ENCODE peak calls at places on chromosomes 4 and X, in nine cellular contexts. A, W, C, K, D, I, Y, J and L are unnamed samples.
A peak's percentile ranks its signal among the peaks of the same experiment; 100 is the strongest.

GRCh38 chr4:20462426-20463175 is 210.9 kb downstream of the SLIT2 start:
- DNase-seq in C (no peak), J (no peak), I (no peak), D (peak; percentile 43), W (no peak), A (peak; percentile 49), K (no peak), Y (no peak), L (no peak)

GRCh38 chr4:142405021-142405991 is 440.8 kb downstream of the INPP4B start:
- DNase-seq in D (peak; percentile 76), W (peak; percentile 72), Y (no peak), A (peak; percentile 86), C (no peak), K (no peak), J (peak; percentile 38), I (peak; percentile 46), L (peak; percentile 40)

GRCh38 chr4:166195101-166195500 is 322.1 kb downstream of the TLL1 start:
- DNase-seq in Y (no peak), D (peak; percentile 64), C (no peak), K (no peak), A (no peak), J (no peak), W (no peak), I (no peak), L (no peak)

GRCh38 chrX:1598021-1598875 is 6.8 kb downstream of the AKAP17A start:
- DNase-seq in I (no peak), A (no peak), Y (no peak), W (no peak), K (no peak), C (peak; percentile 58), D (no peak), J (peak; percentile 22), L (no peak)

GRCh38 chr4:73661646-73662119 is 41.4 kb upstream of the RASSF6 start:
- DNase-seq in J (no peak), D (peak; percentile 100), I (no peak), A (peak; percentile 95), Y (no peak), C (no peak), W (no peak), K (no peak), L (peak; percentile 56)

GRCh38 chrX:8971116-8971515 is 62.8 kb downstream of the FAM9B start:
- DNase-seq in C (no peak), D (peak; percentile 15), I (no peak), J (no peak), A (peak; percentile 55), Y (no peak), K (peak; percentile 13), W (no peak), L (no peak)

GRCh38 chrX:40083979-40084359 is 13.8 kb downstream of the BCOR start:
- DNase-seq in K (no peak), J (no peak), W (no peak), A (no peak), D (no peak), Y (no peak), I (no peak), C (no peak), L (no peak)

GRCh38 chr4:51960486-51960885 is 59.7 kb downstream of the LRRC66 start:
- DNase-seq in J (no peak), D (no peak), A (no peak), K (no peak), Y (no peak), I (no peak), W (no peak), C (no peak), L (peak; percentile 69)

GRCh38 chr4:54217642-54218486 is 11.2 kb upstream of the PDGFRA start:
- DNase-seq in C (peak; percentile 70), J (peak; percentile 74), Y (no peak), A (peak; percentile 90), W (peak; percentile 94), I (peak; percentile 80), K (peak; percentile 71), D (peak; percentile 59), L (peak; percentile 95)

GRCh38 chr4:86493460-86493859 is 100.7 kb upstream of the PTPN13 start:
- DNase-seq in I (no peak), C (no peak), A (peak; percentile 62), J (no peak), D (peak; percentile 16), K (no peak), Y (no peak), W (no peak), L (no peak)

GRCh38 chrX:13387656-13388421 is 68.0 kb upstream of the ATXN3L start:
- DNase-seq in J (no peak), C (no peak), K (no peak), W (no peak), A (peak; percentile 75), Y (no peak), I (no peak), D (peak; percentile 76), L (peak; percentile 88)

GRCh38 chrX:25016938-25017598 is 1.3 kb upstream of the ARX start:
- DNase-seq in A (no peak), K (no peak), C (no peak), J (no peak), W (no peak), I (no peak), D (no peak), Y (no peak), L (no peak)

GRCh38 chr4:98519268-98519993 is 139.0 kb downstream of the TSPAN5 start:
- DNase-seq in I (no peak), D (peak; percentile 94), A (peak; percentile 63), C (no peak), W (no peak), Y (no peak), J (no peak), K (no peak), L (no peak)

GRCh38 chrX:100864967-100865366 is 9.2 kb downstream of the NOX1 start:
- DNase-seq in C (no peak), Y (no peak), A (peak; percentile 54), J (no peak), I (no peak), W (no peak), K (no peak), D (peak; percentile 52), L (no peak)

GRCh38 chr4:73911746-73912145 is 42.6 kb downstream of the CXCL1 start:
- DNase-seq in A (no peak), I (no peak), K (no peak), C (no peak), W (no peak), J (no peak), D (no peak), Y (no peak), L (no peak)

GRCh38 chr4:26088433-26088928 is 174.5 kb downstream of the SMIM20 start:
- DNase-seq in D (peak; percentile 68), K (no peak), Y (no peak), J (no peak), I (peak; percentile 6), C (no peak), W (no peak), A (peak; percentile 72), L (peak; percentile 64)

GRCh38 chr4:82515705-82516104 is 46.1 kb downstream of the TMEM150C start:
- DNase-seq in A (peak; percentile 78), J (peak; percentile 38), Y (no peak), K (no peak), D (peak; percentile 94), C (no peak), I (peak; percentile 58), W (no peak), L (peak; percentile 87)

GRCh38 chrX:53324085-53324484 is 42.7 kb upstream of the IQSEC2 start:
- DNase-seq in Y (no peak), A (no peak), D (no peak), K (no peak), W (no peak), J (no peak), I (no peak), C (no peak), L (no peak)
- H3K27me3 ChIP-seq in Y (peaks cover 2% of the 10 kb centered on the region), A (no peaks in the 10 kb centered on the region), D (peaks cover 37% of the 10 kb centered on the region), K (peaks cover 5% of the 10 kb centered on the region), W (peaks cover 12% of the 10 kb centered on the region), J (peaks cover 7% of the 10 kb centered on the region), I (no peaks in the 10 kb centered on the region), C (no peaks in the 10 kb centered on the region), L (peaks cover 19% of the 10 kb centered on the region)

GRCh38 chr4:10016169-10016568 is 5.1 kb downstream of the SLC2A9 start:
- DNase-seq in Y (no peak), J (no peak), W (no peak), K (no peak), C (no peak), A (no peak), I (no peak), D (no peak), L (no peak)
- H3K36me3 ChIP-seq in Y (no peaks in the 10 kb centered on the region), J (no peaks in the 10 kb centered on the region), W (no peaks in the 10 kb centered on the region), K (no peaks in the 10 kb centered on the region), C (no peaks in the 10 kb centered on the region), A (no peaks in the 10 kb centered on the region), I (no peaks in the 10 kb centered on the region), D (no peaks in the 10 kb centered on the region), L (no peaks in the 10 kb centered on the region)

DNA sequence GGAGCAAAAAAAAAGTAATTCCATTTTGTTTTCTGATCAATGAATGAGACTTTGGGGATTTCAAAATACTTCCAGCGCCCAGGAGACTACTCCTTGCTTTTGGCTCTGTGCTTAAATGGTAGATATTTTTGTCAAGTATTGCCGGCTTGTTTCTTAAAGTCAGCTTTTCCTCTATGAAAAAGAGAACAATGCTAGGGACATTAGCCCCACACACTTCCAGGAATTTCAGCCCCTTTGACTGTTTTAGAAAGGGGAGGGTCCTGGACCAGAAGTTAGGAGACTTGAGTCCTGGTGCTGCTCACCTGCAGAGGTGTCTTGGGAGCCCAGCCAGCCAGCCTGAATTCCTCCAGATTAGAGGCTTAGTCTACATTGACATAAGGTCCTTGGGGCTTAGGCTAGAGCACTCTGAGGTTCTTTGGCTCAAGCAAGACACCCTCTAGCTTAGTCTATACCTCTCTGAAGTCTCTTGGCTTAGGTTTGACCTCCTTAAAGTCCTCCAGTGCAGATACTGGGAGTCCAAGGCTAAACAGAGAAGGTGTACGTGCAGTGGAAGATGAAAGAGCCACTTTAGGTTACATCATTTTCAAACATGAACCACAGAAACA is 1.6 kb upstream of the SETD7 start:
- DNase-seq in A (no peak), C (no peak), D (no peak), Y (no peak), J (peak; percentile 77), K (no peak), I (peak; percentile 33), W (no peak), L (no peak)
- H3K4me3 ChIP-seq in A (peak overlapping the region; percentile 88), C (peak overlapping the region; percentile 94), D (peak overlapping the region; percentile 88), Y (peak overlapping the region; percentile 76), J (peak overlapping the region; percentile 94), K (peak overlapping the region; percentile 72), I (no peak overlapping the region), W (peak overlapping the region; percentile 71), L (peak overlapping the region; percentile 71)

DNA sequence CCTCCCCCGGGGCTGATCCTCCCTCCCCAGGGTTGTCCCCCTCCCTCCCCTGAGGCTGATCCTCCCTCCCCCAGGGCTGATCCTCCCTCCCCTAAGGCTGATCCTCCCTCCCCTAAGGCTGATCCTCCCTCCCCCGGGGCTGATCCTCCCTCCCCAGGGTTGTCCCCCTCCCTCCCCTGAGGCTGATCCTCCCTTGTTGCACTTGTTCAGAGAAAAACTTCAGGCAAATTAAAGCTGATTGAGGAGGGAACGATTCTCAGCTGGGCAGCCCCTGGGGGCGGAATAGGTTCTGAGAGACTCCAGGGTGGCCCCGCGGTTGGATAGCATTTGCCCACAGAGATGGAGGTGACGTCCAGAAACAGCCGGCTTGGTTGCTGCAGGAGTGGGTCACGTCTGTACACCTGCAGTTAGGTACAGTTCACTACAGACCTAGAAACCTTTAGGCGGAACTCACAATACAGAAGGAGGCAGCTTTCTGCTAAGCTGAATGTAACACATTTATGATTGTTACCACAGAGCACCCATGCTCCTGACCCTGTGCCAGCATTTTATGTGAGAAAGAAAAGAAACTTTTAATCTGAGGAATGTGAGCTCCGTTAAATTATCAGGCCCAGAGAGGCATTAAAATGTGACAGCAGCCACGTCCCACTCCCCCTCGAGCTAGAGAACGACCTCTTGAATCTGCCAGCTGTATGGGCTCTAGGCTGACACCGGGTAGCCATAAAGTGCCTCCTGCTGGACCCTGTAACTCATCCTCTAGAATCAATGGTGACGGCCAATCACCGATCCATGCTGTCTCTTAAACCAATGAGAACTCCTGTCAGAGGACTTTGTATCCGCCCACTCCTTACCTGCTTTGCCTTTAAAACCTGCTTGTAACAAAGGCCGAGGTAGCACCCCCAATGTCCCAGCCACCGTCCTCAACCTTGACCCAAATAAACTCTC is 110.4 kb upstream of the ADRA2C start:
- DNase-seq in C (no peak), A (no peak), D (no peak), Y (no peak), K (no peak), J (no peak), W (no peak), I (no peak), L (no peak)
- H3K27me3 ChIP-seq in C (peaks cover 55% of the 10 kb centered on the region), A (peaks cover 40% of the 10 kb centered on the region), D (peaks cover 6% of the 10 kb centered on the region), Y (no peaks in the 10 kb centered on the region), K (no peaks in the 10 kb centered on the region), J (peaks cover 3% of the 10 kb centered on the region), W (no peaks in the 10 kb centered on the region), I (no peaks in the 10 kb centered on the region), L (no peaks in the 10 kb centered on the region)